ENCODE peak calls at places on chromosomes 2 and 18, in six cellular contexts. K is H1, V is K562, D is GM12878, A is HepG2, Q is GM12892. B is an unnamed sample.

GRCh38 chr2:186349508-186349907 is 136.6 kb upstream of the ZC3H15 start:
- DNase-seq in K (no peak), V (no peak), D (no peak), A (no peak), Q (no peak), B (no peak)

GRCh38 chr2:10481055-10481665 is 33.0 kb upstream of the ODC1 start:
- DNase-seq in K (no peak), V (no peak), D (no peak), A (peak), Q (no peak), B (no peak)

GRCh38 chr2:39547811-39548719 is 111.0 kb upstream of the MAP4K3 start:
- DNase-seq in K (no peak), V (no peak), D (no peak), A (no peak), Q (no peak), B (no peak)

GRCh38 chr2:197556456-197556855 is 40.6 kb downstream of the MOB4 start:
- DNase-seq in K (no peak), V (no peak), D (no peak), A (no peak), Q (no peak), B (no peak)

GRCh38 chr2:234978466-234979203 is 26.8 kb downstream of the SH3BP4 start:
- DNase-seq in K (no peak), V (no peak), D (no peak), A (peak), Q (no peak), B (no peak)

GRCh38 chr2:112031916-112032582 is 23.0 kb upstream of the TMEM87B start:
- DNase-seq in K (no peak), V (no peak), D (no peak), A (no peak), Q (no peak), B (no peak)

GRCh38 chr2:228699400-228699799 is 517.9 kb upstream of the SPHKAP start:
- DNase-seq in K (no peak), V (no peak), D (no peak), A (no peak), Q (no peak), B (no peak)

GRCh38 chr18:62341423-62341920 is 16.4 kb downstream of the TNFRSF11A start:
- DNase-seq in K (peak), V (no peak), D (no peak), A (no peak), Q (no peak), B (no peak)

GRCh38 chr2:9699139-9699823 is 68.5 kb upstream of the YWHAQ start:
- DNase-seq in K (no peak), V (peak), D (no peak), A (no peak), Q (no peak), B (no peak)

GRCh38 chr2:113915067-113915819 is 25.4 kb downstream of the ACTR3 start:
- DNase-seq in K (no peak), V (no peak), D (no peak), A (no peak), Q (no peak), B (no peak)

GRCh38 chr2:231199219-231199618 is 788 bp downstream of the ARMC9 start:
- DNase-seq in K (no peak), V (no peak), D (no peak), A (no peak), Q (no peak), B (no peak)

GRCh38 chr2:154670083-154670482 is 28.4 kb upstream of the KCNJ3 start:
- DNase-seq in K (no peak), V (no peak), D (no peak), A (no peak), Q (no peak), B (no peak)

GRCh38 chr2:53768233-53768542 is 584 bp downstream of the CHAC2 start:
- DNase-seq in K (no peak), V (no peak), D (no peak), A (no peak), Q (no peak), B (no peak)

GRCh38 chr2:71100195-71100964 is 29.6 kb downstream of the MCEE start:
- DNase-seq in K (peak), V (peak), D (peak), A (peak), Q (peak), B (no peak)

GRCh38 chr2:169694113-169694893 is at the start of the genes CFAP210 and PHOSPHO2:
- DNase-seq in K (peak), V (peak), D (peak), A (peak), Q (peak), B (peak)
- TF ChIP-seq POLR2A in K (peak), V (peak), D (peak), A (peak), Q (peak), B (peak)

GRCh38 chr2:173493874-173494273 is 139.2 kb downstream of the CDCA7 start:
- DNase-seq in K (no peak), V (no peak), D (no peak), A (no peak), Q (no peak), B (no peak)
- TF ChIP-seq TAF1 in K (no peak), V (no peak), D (no peak), A (no peak), Q (no peak), B (no peak)

DNA sequence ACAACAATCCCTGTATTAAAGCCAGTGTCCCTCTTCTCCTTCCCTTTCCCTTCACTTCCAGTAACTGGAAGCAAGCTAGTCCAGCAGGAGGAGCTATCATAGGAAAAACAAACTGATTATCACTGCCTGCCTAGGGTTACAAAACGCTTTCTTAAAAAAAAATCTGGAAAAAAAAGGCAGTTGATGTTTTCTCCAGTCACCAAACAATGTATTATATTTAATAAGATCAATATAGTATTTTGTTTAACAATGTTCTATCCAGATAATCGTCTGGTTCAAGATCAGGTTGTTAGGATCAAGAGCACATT is 78.8 kb upstream of the ITGB6 start:
- DNase-seq in K (no peak), V (no peak), D (no peak), A (peak), Q (no peak), B (no peak)
- TF ChIP-seq POLR2A in K (no peak), V (no peak), D (no peak), A (no peak), Q (no peak), B (no peak)

GRCh38 chr2:151258121-151258520 is 3.5 kb downstream of the RBM43 start:
- DNase-seq in K (no peak), V (no peak), D (no peak), A (no peak), Q (no peak), B (no peak)

GRCh38 chr2:151261977-151262291 is 271 bp upstream of the RBM43 start:
- DNase-seq in K (no peak), V (no peak), D (no peak), A (no peak), Q (no peak), B (no peak)

GRCh38 chr2:151262629-151263028 is 966 bp upstream of the RBM43 start:
- DNase-seq in K (no peak), V (no peak), D (no peak), A (no peak), Q (no peak), B (no peak)

GRCh38 chr2:151261240-151261976 is at the start of gene RBM43:
- DNase-seq in K (peak), V (peak), D (peak), A (peak), Q (peak), B (peak)

GRCh38 chr2:151260492-151261239 is 997 bp downstream of the RBM43 start:
- DNase-seq in K (no peak), V (peak), D (peak), A (no peak), Q (no peak), B (no peak)
- TF ChIP-seq TAF1 in K (no peak), V (no peak), D (no peak), A (no peak), Q (no peak), B (no peak)

GRCh38 chr2:42169100-42169868 is at the start of gene EML4:
- DNase-seq in K (peak), V (peak), D (peak), A (peak), Q (peak), B (peak)
- TF ChIP-seq POLR2A in K (peak), V (peak), D (peak), A (peak), Q (peak), B (peak)